ENCODE peak calls at places on chromosomes 5 and 9, in five cellular contexts. U is coronary artery; Y is H1; L is AG10803; T is CD8-positive, alpha-beta T cell. B is an unnamed sample.

GRCh38 chr5:95761771-95762680 is 30.9 kb downstream of the RHOBTB3 start:
- DNase-seq in L (peak; percentile 66), T (no peak), Y (no peak), U (no peak), B (peak; percentile 81)

GRCh38 chr5:50439221-50439620 is 1.9 kb downstream of the EMB start:
- DNase-seq in T (no peak), Y (no peak), L (no peak), U (no peak), B (no peak)

GRCh38 chr9:69243116-69243515 is 69.0 kb downstream of the TJP2 start:
- DNase-seq in T (no peak), Y (no peak), L (no peak), U (no peak), B (no peak)

GRCh38 chr5:77558266-77558665 is 66.2 kb upstream of the WDR41 start:
- DNase-seq in Y (no peak), U (no peak), L (no peak), T (no peak), B (no peak)

GRCh38 chr5:119515192-119515591 is 62.9 kb downstream of the HSD17B4 start:
- DNase-seq in Y (no peak), U (no peak), T (no peak), L (peak; percentile 7), B (no peak)

GRCh38 chr5:9474241-9475002 is 71.5 kb downstream of the SEMA5A start:
- DNase-seq in L (peak; percentile 72), U (no peak), T (no peak), Y (no peak), B (peak; percentile 33)

GRCh38 chr9:84485539-84485938 is 145.0 kb upstream of the SLC28A3 start:
- DNase-seq in L (no peak), Y (no peak), T (no peak), U (no peak), B (no peak)

GRCh38 chr5:158484968-158485367 is 614.7 kb downstream of the EBF1 start:
- DNase-seq in U (no peak), T (no peak), Y (no peak), L (peak; percentile 32), B (no peak)

GRCh38 chr5:73857446-73857845 is 231.4 kb downstream of the ARHGEF28 start:
- DNase-seq in Y (no peak), L (no peak), U (no peak), T (no peak), B (no peak)

GRCh38 chr5:1789838-1790462 is 9.7 kb downstream of the MRPL36 start:
- DNase-seq in U (no peak), T (no peak), L (peak; percentile 58), Y (no peak), B (peak; percentile 87)

GRCh38 chr5:150377964-150378694 is 20.6 kb downstream of the TCOF1 start:
- DNase-seq in T (no peak), L (peak; percentile 98), Y (no peak), U (no peak), B (peak; percentile 99)

GRCh38 chr5:14445581-14446290 is 135.9 kb upstream of the OTULINL start:
- DNase-seq in U (no peak), T (no peak), L (peak; percentile 70), Y (no peak), B (peak; percentile 61)

GRCh38 chr5:151068571-151069197 is 12.2 kb downstream of the TNIP1 start:
- DNase-seq in U (no peak), T (no peak), Y (no peak), L (peak; percentile 38), B (no peak)

GRCh38 chr5:137735531-137736284 is at the start of gene KLHL3:
- DNase-seq in U (peak; percentile 78), Y (peak; percentile 87), T (peak; percentile 51), L (peak; percentile 28), B (peak; percentile 25)

GRCh38 chr9:30075022-30075421 is 2309.4 kb upstream of the ACO1 start:
- DNase-seq in L (no peak), T (no peak), U (no peak), Y (no peak), B (no peak)

GRCh38 chr5:136364307-136364706 is 1.0 kb downstream of the TRPC7 start:
- DNase-seq in L (no peak), U (no peak), T (no peak), Y (no peak), B (peak; percentile 5)

GRCh38 chr9:121398374-121398773 is 28.3 kb upstream of the STOM start:
- DNase-seq in Y (no peak), U (no peak), L (peak; percentile 99), T (no peak), B (peak; percentile 77)

GRCh38 chr9:19875291-19875910 is 86.6 kb upstream of the SLC24A2 start:
- DNase-seq in L (peak; percentile 25), U (no peak), T (no peak), Y (no peak), B (no peak)

GRCh38 chr5:39423331-39423751 is 1.4 kb downstream of the DAB2 start:
- DNase-seq in L (no peak), T (no peak), U (no peak), Y (no peak), B (no peak)

GRCh38 chr9:127244609-127245601 is 19.7 kb upstream of the GARNL3 start:
- DNase-seq in T (peak; percentile 96), U (peak; percentile 98), Y (peak; percentile 94), L (peak; percentile 89), B (peak; percentile 92)

GRCh38 chr5:65811895-65812294 is 89.9 kb downstream of the NLN start:
- DNase-seq in L (no peak), T (no peak), Y (no peak), U (no peak), B (peak; percentile 69)

GRCh38 chr9:115232375-115232774 is 114.4 kb upstream of the TNC start:
- DNase-seq in T (no peak), L (no peak), Y (no peak), U (no peak), B (no peak)

GRCh38 chr5:165504716-165505115 is 1999.3 kb downstream of the MAT2B start:
- DNase-seq in L (no peak), T (no peak), Y (no peak), U (no peak), B (no peak)

GRCh38 chr5:41921874-41922273 is 3.2 kb upstream of the FBXO4 start:
- DNase-seq in T (no peak), L (peak; percentile 12), U (no peak), Y (no peak), B (no peak)

GRCh38 chr9:137266589-137267453 is 10.7 kb upstream of the TOR4A start:
- DNase-seq in U (no peak), T (no peak), Y (no peak), L (no peak), B (no peak)

GRCh38 chr9:105901514-105902109 is 207.3 kb downstream of the TMEM38B start:
- DNase-seq in U (no peak), L (peak; percentile 17), Y (peak; percentile 70), T (no peak), B (peak; percentile 21)

GRCh38 chr5:20572560-20572959 is 584.6 kb upstream of the CDH18 start:
- DNase-seq in Y (no peak), U (no peak), T (no peak), L (no peak), B (peak; percentile 10)

GRCh38 chr5:103021310-103021709 is 98.6 kb downstream of the GIN1 start:
- DNase-seq in L (peak; percentile 32), Y (no peak), T (no peak), U (no peak), B (no peak)

GRCh38 chr5:178637356-178638069 is 10.7 kb upstream of the CLK4 start:
- DNase-seq in L (no peak), T (no peak), U (no peak), Y (no peak), B (no peak)

GRCh38 chr9:130128782-130129424 is 43.3 kb upstream of the NCS1 start:
- DNase-seq in L (peak; percentile 52), T (peak; percentile 54), Y (no peak), U (no peak), B (peak; percentile 91)

GRCh38 chr5:149550267-149550582 is 1.0 kb downstream of the CSNK1A1 start:
- DNase-seq in Y (no peak), U (no peak), L (peak; percentile 71), T (no peak), B (peak; percentile 73)

GRCh38 chr5:58314356-58315045 is 145.4 kb downstream of the PLK2 start:
- DNase-seq in L (no peak), T (no peak), Y (no peak), U (no peak), B (no peak)

GRCh38 chr5:543755-544674 is 19.8 kb upstream of the SLC9A3 start:
- DNase-seq in L (no peak), Y (no peak), U (no peak), T (peak; percentile 38), B (no peak)

GRCh38 chr9:92242115-92242778 is 51.2 kb downstream of the IARS1 start:
- DNase-seq in T (no peak), U (no peak), Y (no peak), L (peak; percentile 61), B (peak; percentile 71)

GRCh38 chr5:139734517-139734916 is 61.1 kb upstream of the PSD2 start:
- DNase-seq in L (no peak), T (no peak), U (no peak), Y (no peak), B (no peak)

DNA sequence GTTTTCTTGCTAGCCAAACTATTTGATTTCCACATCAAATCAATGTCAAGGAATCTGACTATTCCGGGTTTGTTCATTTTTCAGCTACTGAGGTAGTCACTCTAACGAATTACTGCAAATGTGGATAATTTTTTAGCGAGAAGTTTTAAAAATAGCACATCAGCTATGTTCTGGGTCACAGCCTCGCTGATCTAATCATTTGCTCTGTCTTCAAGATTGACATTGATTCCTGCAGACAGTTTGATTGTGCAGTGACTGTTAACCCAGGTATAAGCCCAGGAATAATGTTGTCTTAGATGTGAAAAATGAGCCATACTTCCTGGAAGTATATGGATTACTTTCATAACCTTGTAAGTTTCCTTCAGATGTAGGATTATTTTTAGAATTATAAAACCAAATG is 175.1 kb downstream of the BAAT start:
- DNase-seq in U (no peak), Y (no peak), T (no peak), L (no peak), B (no peak)
- H3K4me3 ChIP-seq in U (no peak overlapping the region), Y (no peak overlapping the region), T (no peak overlapping the region), L (no peak overlapping the region), B (no peak overlapping the region)

GRCh38 chr5:169027456-169028118 is 273.4 kb downstream of the SLIT3 start:
- DNase-seq in L (no peak), T (no peak), Y (no peak), U (no peak), B (no peak)
- H3K4me3 ChIP-seq in L (no peak overlapping the region), T (no peak overlapping the region), Y (no peak overlapping the region), U (no peak overlapping the region), B (no peak overlapping the region)

GRCh38 chr9:98678244-98678842 is 30.4 kb downstream of the GABBR2 start:
- DNase-seq in Y (peak; percentile 67), U (no peak), L (no peak), T (no peak), B (no peak)
- H3K4me3 ChIP-seq in Y (peak overlapping the region; percentile 34), U (no peak overlapping the region), L (no peak overlapping the region), T (no peak overlapping the region), B (no peak overlapping the region)

DNA sequence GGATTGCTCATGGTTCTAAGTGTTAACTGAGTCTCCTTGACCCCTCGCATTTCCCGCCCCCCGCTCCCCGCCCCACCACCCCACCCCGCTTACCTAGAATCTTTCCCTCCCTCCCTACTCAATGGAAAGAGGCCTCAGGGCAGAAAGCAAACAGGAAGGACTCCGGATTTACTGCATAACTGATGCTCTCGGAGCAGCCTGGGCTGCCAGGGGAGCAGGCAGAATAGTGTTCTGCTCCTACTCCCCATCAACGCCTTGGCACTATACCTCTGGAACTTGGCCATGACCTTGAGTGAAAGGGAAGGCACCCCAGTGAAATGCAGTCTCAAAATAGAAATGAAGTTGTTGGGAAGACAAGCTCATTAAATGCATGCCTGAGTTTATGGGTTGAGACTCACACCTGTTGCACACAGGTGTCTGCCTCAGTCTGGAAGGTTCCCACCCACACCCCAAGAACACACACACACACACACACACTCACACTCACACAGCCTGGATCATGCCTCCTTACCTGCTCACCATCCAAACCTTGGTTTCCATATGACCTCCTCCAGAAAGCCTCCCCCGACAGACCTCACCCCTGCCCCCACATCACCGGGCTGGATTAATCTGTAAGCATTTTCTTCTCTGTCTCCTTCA is 59.7 kb downstream of the NEURL1B start:
- DNase-seq in U (no peak), L (no peak), Y (no peak), T (no peak), B (no peak)
- H3K4me3 ChIP-seq in U (no peak overlapping the region), L (no peak overlapping the region), Y (peak overlapping the region; percentile 56), T (no peak overlapping the region), B (no peak overlapping the region)